ENCODE peak calls at places on chromosomes 7 and 10, in five cellular contexts. B, N, C, W and V are unnamed samples.

GRCh38 chr7:43244782-43245181 is 132.3 kb downstream of the HECW1 start:
- DNase-seq in N (no peak), W (no peak), B (no peak), C (no peak), V (no peak)

GRCh38 chr10:75335983-75336382 is 65.6 kb downstream of the ZNF503 start:
- DNase-seq in W (no peak), B (no peak), N (no peak), C (no peak), V (no peak)

GRCh38 chr10:120011359-120012132 is 119.0 kb downstream of the SEC23IP start:
- DNase-seq in B (no peak), W (no peak), C (no peak), N (peak), V (peak)

GRCh38 chr7:43590862-43591550 is 8.1 kb downstream of the STK17A start:
- DNase-seq in C (no peak), W (no peak), N (no peak), B (no peak), V (no peak)

GRCh38 chr7:128100225-128100948 is 69.2 kb upstream of the LRRC4 start:
- DNase-seq in W (no peak), N (no peak), C (no peak), B (no peak), V (no peak)

GRCh38 chr7:96212474-96212873 is 109.4 kb downstream of the SLC25A13 start:
- DNase-seq in B (no peak), C (no peak), W (no peak), N (no peak), V (no peak)

GRCh38 chr10:73529089-73529832 is 33.4 kb upstream of the PPP3CB start:
- DNase-seq in C (peak), N (peak), B (peak), W (peak), V (peak)

GRCh38 chr10:32112055-32112454 is 55.8 kb upstream of the KIF5B start:
- DNase-seq in B (no peak), W (peak), N (no peak), C (no peak), V (no peak)

GRCh38 chr10:70051878-70052277 is 768 bp upstream of the MACROH2A2 start:
- DNase-seq in B (no peak), C (no peak), N (no peak), W (no peak), V (no peak)

GRCh38 chr10:90718185-90718584 is 139.7 kb downstream of the HTR7 start:
- DNase-seq in B (no peak), N (no peak), C (no peak), W (no peak), V (no peak)

GRCh38 chr7:98465022-98465421 is 64.1 kb upstream of the BAIAP2L1 start:
- DNase-seq in W (no peak), N (no peak), C (no peak), B (no peak), V (no peak)

GRCh38 chr7:46559194-46559576 is 638.1 kb upstream of the IGFBP3 start:
- DNase-seq in W (no peak), C (no peak), B (no peak), N (no peak), V (no peak)

GRCh38 chr10:62021978-62022802 is 120.7 kb downstream of the ARID5B start:
- DNase-seq in B (no peak), W (no peak), N (no peak), C (no peak), V (no peak)

GRCh38 chr10:80460399-80461207 is 6.5 kb downstream of the TSPAN14 start:
- DNase-seq in N (no peak), B (peak), C (peak), W (no peak), V (peak)

GRCh38 chr7:140390466-140391190 is 7.7 kb downstream of the SLC37A3 start:
- DNase-seq in C (no peak), W (peak), B (peak), N (no peak), V (no peak)

GRCh38 chr10:79984851-79985250 is 35.9 kb upstream of the SFTPD start:
- DNase-seq in B (no peak), C (no peak), W (no peak), N (no peak), V (no peak)

GRCh38 chr10:14530465-14530864 is 199.7 kb upstream of the FRMD4A start:
- DNase-seq in C (no peak), B (no peak), N (no peak), W (no peak), V (no peak)

GRCh38 chr10:97499561-97500296 is 1.0 kb downstream of the UBTD1 start:
- DNase-seq in W (peak), B (peak), N (peak), C (peak), V (no peak)

GRCh38 chr7:132403465-132404110 is 172.7 kb downstream of the PLXNA4 start:
- DNase-seq in W (no peak), N (no peak), C (no peak), B (no peak), V (no peak)

GRCh38 chr10:105974803-105975456 is 1189.6 kb downstream of the SORCS1 start:
- DNase-seq in C (peak), N (peak), W (peak), B (peak), V (no peak)

GRCh38 chr10:62911210-62911963 is 95.2 kb upstream of the EGR2 start:
- DNase-seq in C (no peak), B (no peak), W (no peak), N (no peak), V (no peak)

GRCh38 chr7:130441408-130441854 is 615 bp upstream of the CEP41 start:
- DNase-seq in C (no peak), B (no peak), N (peak), W (no peak), V (no peak)

GRCh38 chr7:79730971-79731370 is 277.5 kb upstream of the MAGI2 start:
- DNase-seq in B (no peak), N (no peak), C (no peak), W (peak), V (no peak)

GRCh38 chr10:84059526-84059925 is 79.8 kb upstream of the GHITM start:
- DNase-seq in W (no peak), C (no peak), B (no peak), N (no peak), V (no peak)

GRCh38 chr10:72858103-72858502 is 35.4 kb upstream of the OIT3 start:
- DNase-seq in W (no peak), B (no peak), C (no peak), N (no peak), V (no peak)

GRCh38 chr10:8060704-8061121 is 6.2 kb downstream of the GATA3 start:
- DNase-seq in B (no peak), C (no peak), N (no peak), W (no peak), V (no peak)

GRCh38 chr10:124896751-124897150 is 45.2 kb upstream of the ZRANB1 start:
- DNase-seq in N (no peak), B (no peak), W (no peak), C (no peak), V (no peak)

GRCh38 chr7:149773446-149774236 is at the start of gene ZNF467:
- DNase-seq in W (no peak), C (peak), B (peak), N (peak), V (peak)

GRCh38 chr10:100996678-100997363 is 2.8 kb upstream of the LZTS2 start:
- DNase-seq in C (peak), W (no peak), N (peak), B (peak), V (no peak)

GRCh38 chr7:32147909-32148308 is 77.7 kb upstream of the PDE1C start:
- DNase-seq in W (no peak), C (no peak), B (no peak), N (no peak), V (no peak)

GRCh38 chr7:92875719-92876118 is 39.3 kb upstream of the CDK6 start:
- DNase-seq in W (no peak), N (no peak), B (no peak), C (no peak), V (no peak)

GRCh38 chr7:139651308-139651707 is 126.5 kb downstream of the HIPK2 start:
- DNase-seq in N (no peak), W (no peak), B (no peak), C (no peak), V (no peak)

DNA sequence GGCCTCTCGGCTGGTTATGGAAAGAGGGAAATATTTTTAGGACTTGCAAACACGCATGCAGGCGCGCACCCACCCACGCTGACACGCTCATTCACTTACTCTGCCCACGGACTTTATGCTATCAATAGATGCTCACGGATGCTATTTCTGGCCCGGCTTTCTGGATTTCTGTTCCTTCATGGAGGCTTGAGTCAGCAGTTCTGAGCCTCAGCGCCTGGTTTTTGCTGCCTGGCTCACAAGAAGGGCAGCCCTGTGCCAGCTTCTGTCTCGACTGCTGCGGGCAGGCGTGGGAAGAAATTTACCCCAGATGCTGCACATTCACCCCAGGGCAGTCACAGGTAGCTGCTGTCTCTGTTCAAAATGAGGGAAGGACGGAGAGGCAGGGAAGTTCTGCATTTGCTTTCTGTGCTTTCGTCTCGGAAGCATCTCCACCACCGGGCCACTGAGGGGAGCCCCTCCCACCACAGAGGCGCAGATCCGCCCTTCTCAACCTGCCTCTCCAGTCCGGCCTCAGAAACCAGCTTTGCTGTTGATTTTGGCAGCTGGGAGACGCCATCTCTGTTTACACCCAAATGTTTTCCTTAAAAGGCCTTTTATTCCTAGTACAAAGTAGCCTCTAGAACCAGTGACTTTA is 116.2 kb upstream of the BTBD16 start:
- DNase-seq in C (no peak), B (peak), N (no peak), W (no peak), V (no peak)
- TF ChIP-seq CTCF in C (no peak), B (no peak), N (no peak), W (no peak), V (no peak)

GRCh38 chr7:121030308-121030707 is 41.8 kb downstream of the CPED1 start:
- DNase-seq in B (no peak), W (no peak), N (no peak), C (no peak), V (no peak)
- TF ChIP-seq CTCF in B (no peak), W (no peak), N (no peak), C (no peak), V (no peak)

GRCh38 chr10:95730233-95730632 is 25.7 kb upstream of the ENTPD1 start:
- DNase-seq in N (no peak), B (no peak), C (no peak), W (no peak), V (no peak)

GRCh38 chr10:95729323-95730055 is 26.5 kb upstream of the ENTPD1 start:
- DNase-seq in C (no peak), W (no peak), N (no peak), B (no peak), V (no peak)

DNA sequence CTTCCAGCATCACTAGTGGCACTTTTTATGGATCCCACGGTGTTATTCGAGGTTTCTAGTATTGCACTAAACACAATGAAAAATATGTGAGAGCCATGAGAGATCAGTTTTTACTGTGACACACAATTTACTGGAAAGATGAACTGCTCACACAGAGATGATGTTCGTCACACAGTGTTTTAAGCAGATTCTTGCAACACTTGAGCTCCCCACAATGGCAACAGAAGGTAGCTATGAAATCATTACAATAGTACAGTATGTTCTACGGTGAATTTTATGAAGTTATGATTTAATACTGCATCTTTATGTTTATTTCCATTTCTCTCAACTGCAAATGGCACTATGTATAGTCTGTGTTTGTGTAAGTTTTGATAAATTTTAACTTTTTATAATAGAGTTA is 27.4 kb upstream of the ENTPD1 start:
- DNase-seq in B (no peak), N (no peak), C (no peak), W (no peak), V (no peak)
- TF ChIP-seq CTCF in B (no peak), N (no peak), C (no peak), W (no peak), V (no peak)

DNA sequence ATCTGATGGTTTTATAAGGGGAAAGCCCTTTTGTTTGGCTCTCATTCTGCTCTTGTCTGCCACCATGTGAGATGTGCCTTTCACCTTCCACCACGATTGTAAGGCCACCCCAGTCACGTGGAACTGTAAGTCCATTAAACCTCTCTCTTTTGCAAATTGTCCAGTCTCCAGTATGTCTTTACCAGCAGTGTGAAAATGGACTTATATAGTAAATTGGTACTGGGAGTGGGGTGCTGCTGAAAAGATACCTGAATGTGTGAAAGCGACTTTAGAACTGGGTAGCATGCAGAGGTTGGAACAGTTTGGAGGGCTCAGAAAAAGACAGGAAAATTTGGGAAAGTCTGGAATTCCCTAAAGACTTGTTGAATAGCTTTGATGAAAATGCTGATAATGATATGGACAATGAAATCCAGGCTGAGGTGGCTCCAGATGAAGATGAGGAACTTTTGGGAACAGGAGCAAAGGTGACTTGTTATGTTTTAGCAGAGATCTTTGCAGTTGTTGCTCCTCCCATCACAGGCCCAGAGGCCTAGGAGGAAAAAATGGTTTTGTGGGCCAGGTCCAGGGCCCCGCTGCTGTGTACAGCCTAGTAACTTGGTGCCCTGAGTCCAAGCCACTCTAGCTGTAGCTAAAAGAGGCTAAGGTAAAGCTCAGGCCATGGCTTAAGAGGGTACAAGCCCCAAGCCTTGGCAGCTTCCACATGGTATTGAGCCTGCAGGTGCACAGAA is 275.7 kb upstream of the NPSR1 start:
- DNase-seq in C (no peak), B (no peak), N (no peak), W (no peak), V (no peak)
- TF ChIP-seq CTCF in C (no peak), B (no peak), N (no peak), W (no peak), V (no peak)

GRCh38 chr10:110872145-110872983 is 636 bp downstream of the PDCD4 start:
- DNase-seq in W (no peak), B (peak), N (peak), C (peak), V (peak)
- TF ChIP-seq CTCF in W (peak), B (no peak), N (no peak), C (no peak), V (peak)

GRCh38 chr7:100825760-100826545 is 1.4 kb downstream of the EPHB4 start:
- DNase-seq in N (no peak), W (peak), C (no peak), B (no peak), V (no peak)
- TF ChIP-seq CTCF in N (peak), W (peak), C (no peak), B (no peak), V (peak)

GRCh38 chr10:128295003-128295402 is 168.8 kb upstream of the MKI67 start:
- DNase-seq in W (no peak), C (no peak), N (no peak), B (no peak), V (no peak)
- TF ChIP-seq CTCF in W (no peak), C (no peak), N (no peak), B (no peak), V (peak)

DNA sequence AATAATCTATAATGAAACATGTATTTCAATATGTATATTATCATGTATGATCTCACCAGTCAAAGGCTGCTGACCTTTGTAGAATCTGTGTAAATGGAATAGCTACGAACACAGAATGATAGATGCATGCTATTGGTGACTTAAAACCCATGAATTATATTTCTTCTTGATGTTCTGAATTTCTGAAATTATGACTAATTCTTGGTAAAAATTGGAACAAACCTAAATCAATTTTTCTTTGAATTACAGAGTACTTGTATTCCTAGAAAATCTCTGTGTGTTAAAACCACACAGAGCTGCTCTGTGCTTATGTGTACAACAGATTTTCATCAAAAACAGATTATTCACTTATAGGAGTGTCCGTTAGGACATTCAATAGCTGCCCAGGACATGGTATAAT is 108.3 kb upstream of the MDFIC start:
- DNase-seq in C (no peak), B (no peak), N (no peak), W (no peak), V (no peak)
- TF ChIP-seq CTCF in C (no peak), B (no peak), N (no peak), W (no peak), V (no peak)